ENCODE peak calls at places on chromosomes 1 and 21, in eight cellular contexts. B is A549, F is GM12865, R is right atrium auricular region, E is tibial nerve, S is cardiac fibroblast, P is AG10803, K is pancreas. D is an unnamed sample.

GRCh38 chr1:16721871-16722641 is 18.3 kb upstream of the RNU1-4 start:
- DNase-seq in F (peak; percentile 0), R (no peak), S (no peak), P (no peak), K (peak; percentile 3), B (no peak), E (peak; percentile 4), D (no peak)

GRCh38 chr1:161727343-161727924 is 6.1 kb downstream of the FCRLB start:
- DNase-seq in S (peak; percentile 67), E (peak; percentile 11), B (no peak), F (peak; percentile 70), R (no peak), P (peak; percentile 93), K (no peak), D (no peak)

GRCh38 chr1:54542962-54543539 is 5.0 kb upstream of the ACOT11 start:
- DNase-seq in K (no peak), P (peak; percentile 31), S (peak; percentile 46), B (peak; percentile 19), E (no peak), R (no peak), F (no peak), D (no peak)

GRCh38 chr1:71106658-71107322 is 26.0 kb upstream of the ZRANB2 start:
- DNase-seq in K (no peak), R (no peak), S (peak; percentile 20), B (no peak), F (no peak), E (no peak), P (no peak), D (no peak)

GRCh38 chr1:88013485-88013884 is 670.6 kb upstream of the PKN2 start:
- DNase-seq in E (no peak), K (no peak), S (peak; percentile 19), R (no peak), P (no peak), B (no peak), F (no peak), D (no peak)

GRCh38 chr1:12657060-12657866 is 13.4 kb downstream of the AADACL4 start:
- DNase-seq in K (no peak), P (no peak), R (no peak), E (no peak), F (no peak), B (no peak), S (no peak), D (no peak)

GRCh38 chr1:181985981-181986906 is 75.3 kb downstream of the ZNF648 start:
- DNase-seq in E (no peak), B (no peak), S (no peak), K (no peak), P (no peak), R (no peak), F (no peak), D (no peak)

GRCh38 chr1:184499626-184500025 is 112.8 kb downstream of the C1orf21 start:
- DNase-seq in B (no peak), E (no peak), P (peak; percentile 54), F (no peak), K (no peak), S (no peak), R (no peak), D (no peak)

GRCh38 chr1:87117761-87118160 is 203.3 kb downstream of the HS2ST1 start:
- DNase-seq in K (no peak), S (peak; percentile 34), B (no peak), P (peak; percentile 27), F (no peak), E (no peak), R (no peak), D (no peak)

GRCh38 chr1:155022927-155023236 is 10.7 kb downstream of the DCST2 start:
- DNase-seq in S (no peak), R (no peak), B (peak; percentile 43), K (peak; percentile 41), F (no peak), E (no peak), P (no peak), D (no peak)

GRCh38 chr1:154350383-154350782 is 25.1 kb downstream of the ATP8B2 start:
- DNase-seq in E (no peak), P (no peak), F (no peak), R (no peak), S (no peak), K (no peak), B (no peak), D (no peak)

GRCh38 chr1:2989976-2990375 is 31.3 kb upstream of the ACTRT2 start:
- DNase-seq in F (no peak), S (no peak), K (peak; percentile 52), R (no peak), P (no peak), B (no peak), E (no peak), D (no peak)

GRCh38 chr1:89546934-89547562 is 22.4 kb downstream of the LRRC8B start:
- DNase-seq in B (no peak), F (no peak), K (no peak), P (no peak), S (peak; percentile 28), E (no peak), R (no peak), D (no peak)

GRCh38 chr1:113804421-113805255 is 7.6 kb downstream of the RSBN1 start:
- DNase-seq in R (no peak), B (peak; percentile 64), E (no peak), F (no peak), K (no peak), P (peak; percentile 38), S (peak; percentile 82), D (no peak)

GRCh38 chr1:903721-904270 is 19.9 kb upstream of the SAMD11 start:
- DNase-seq in S (no peak), B (no peak), K (peak; percentile 80), F (peak; percentile 1), R (peak; percentile 56), P (no peak), E (no peak), D (no peak)
- H3K4me3 ChIP-seq in S (no peak overlapping the region), B (peak overlapping the region; percentile 52), K (no peak overlapping the region), F (no peak overlapping the region), R (peak overlapping the region; percentile 19), P (peak overlapping the region; percentile 35), E (no peak overlapping the region), D (peak overlapping the region; percentile 39)

GRCh38 chr1:191963286-191963685 is 195.0 kb upstream of the RGS18 start:
- DNase-seq in R (no peak), P (no peak), K (no peak), F (no peak), E (no peak), B (no peak), S (peak; percentile 49), D (no peak)

GRCh38 chr1:191963781-191964455 is 194.3 kb upstream of the RGS18 start:
- DNase-seq in S (peak; percentile 2), P (no peak), R (no peak), B (no peak), K (no peak), F (no peak), E (no peak), D (no peak)

GRCh38 chr1:191959856-191960255 is 198.4 kb upstream of the RGS18 start:
- DNase-seq in F (no peak), R (no peak), B (no peak), P (no peak), K (no peak), S (no peak), E (no peak), D (no peak)
- TF ChIP-seq CTCF in F (no peak), R (no peak), B (no peak), P (no peak), K (no peak), S (no peak), E (no peak), D (no peak)

GRCh38 chr21:43939443-43940328 is 72.4 kb upstream of the TRAPPC10 start:
- DNase-seq in P (no peak), E (no peak), F (no peak), S (no peak), B (no peak), R (no peak), K (no peak), D (no peak)

GRCh38 chr21:43937898-43938309 is 72.9 kb downstream of the AGPAT3 start:
- DNase-seq in R (no peak), K (no peak), P (no peak), S (no peak), F (peak; percentile 85), E (no peak), B (no peak), D (no peak)

GRCh38 chr21:43940329-43940653 is 71.8 kb upstream of the TRAPPC10 start:
- DNase-seq in B (no peak), R (no peak), E (no peak), F (no peak), K (no peak), P (no peak), S (no peak), D (no peak)

GRCh38 chr21:43937051-43937832 is 72.2 kb downstream of the AGPAT3 start:
- DNase-seq in F (no peak), K (peak; percentile 19), E (no peak), P (no peak), R (no peak), S (no peak), B (no peak), D (no peak)

DNA sequence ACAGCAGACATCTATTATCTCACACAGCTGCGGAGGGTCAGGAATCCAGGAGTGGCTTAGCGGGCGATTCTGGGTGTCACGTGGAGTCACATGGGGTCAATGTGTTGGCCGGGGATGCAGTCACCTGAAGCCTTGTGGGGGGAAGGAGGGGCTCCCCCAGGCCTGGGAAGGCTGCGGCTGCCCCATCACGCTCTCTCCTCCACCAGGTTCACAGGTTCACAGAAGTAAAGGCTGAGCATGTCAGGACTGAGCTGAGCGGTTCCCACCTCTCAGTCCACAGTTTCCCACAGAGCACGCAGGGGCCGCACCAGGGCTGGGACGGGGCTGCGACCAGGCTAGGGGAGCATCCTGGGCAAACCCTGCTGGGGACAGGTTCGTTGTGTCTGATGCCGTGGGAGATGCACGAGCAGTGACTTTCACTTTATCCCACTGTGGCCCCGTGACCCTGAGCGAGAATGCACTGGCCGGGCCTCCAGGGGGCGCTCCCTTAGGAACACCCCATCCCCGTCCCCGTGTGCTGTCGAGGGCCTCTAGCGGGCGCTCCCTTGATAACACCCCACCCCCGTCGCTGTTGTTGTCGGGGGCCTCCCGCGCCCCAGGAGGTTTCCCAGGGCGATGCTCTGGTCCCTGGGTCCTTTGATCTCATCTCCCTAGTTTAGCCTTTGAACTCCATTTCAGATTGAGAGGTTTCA is 73.2 kb upstream of the TRAPPC10 start:
- DNase-seq in B (peak; percentile 68), P (peak; percentile 64), S (peak; percentile 72), F (peak; percentile 93), R (peak; percentile 82), E (peak; percentile 79), K (no peak), D (peak; percentile 51)
- H3K4me3 ChIP-seq in B (peak overlapping the region; percentile 33), P (peak overlapping the region; percentile 60), S (peak overlapping the region; percentile 35), F (peak overlapping the region; percentile 62), R (no peak overlapping the region), E (no peak overlapping the region), K (no peak overlapping the region), D (no peak overlapping the region)

DNA sequence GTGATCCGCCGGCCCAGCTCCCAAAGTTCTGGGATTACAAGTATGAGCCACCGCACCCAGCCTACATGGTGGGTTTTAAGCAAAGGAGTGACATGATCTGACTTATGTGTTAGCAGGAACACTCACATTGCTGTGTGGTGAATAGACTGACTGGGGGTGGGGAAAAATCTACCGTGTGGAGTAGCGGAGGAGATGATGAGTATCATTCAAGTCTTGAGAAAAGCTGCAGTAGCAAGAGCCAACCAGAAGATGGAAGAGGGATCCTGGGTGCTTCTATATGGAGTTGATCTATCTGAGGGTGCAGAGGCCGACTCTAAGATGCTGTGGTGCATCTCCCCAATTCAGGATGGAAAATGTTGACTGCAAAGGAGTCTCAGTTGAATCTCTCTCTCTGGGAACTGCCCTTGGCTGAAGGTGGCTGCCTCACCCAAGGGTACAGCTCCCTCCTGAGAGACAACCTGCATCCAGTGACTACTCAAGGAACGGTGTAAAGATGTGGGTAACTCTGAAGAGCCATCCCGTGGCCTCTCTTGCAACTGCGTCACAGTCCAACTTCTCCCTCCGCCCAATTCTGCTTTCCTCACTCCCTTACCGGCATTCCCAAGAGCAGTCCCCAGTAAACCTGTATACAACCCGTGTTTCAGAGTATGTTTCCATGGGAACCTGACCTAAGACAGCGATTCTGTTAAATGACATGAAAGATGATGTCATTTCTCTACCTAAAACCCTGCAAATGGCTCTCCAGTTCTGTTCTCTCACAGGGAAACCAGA is 7.4 kb upstream of the B3GALNT2 start:
- DNase-seq in F (no peak), S (peak; percentile 59), R (no peak), B (peak; percentile 47), E (no peak), K (no peak), P (no peak), D (no peak)
- TF ChIP-seq CTCF in F (no peak), S (no peak), R (no peak), B (no peak), E (no peak), K (no peak), P (no peak), D (no peak)